ENCODE peak calls at places on chromosomes 4 and X, in seven cellular contexts. R is right lobe of liver, P is activated T-cell treated with anti-CD3 and anti-CD28 coated beads for 1 hour, D is A172, N is HFF-Myc, E is heart left ventricle, H is MCF 10A. A is an unnamed sample.

GRCh38 chr4:67765928-67766327 is 11.7 kb upstream of the GNRHR start:
- DNase-seq in E (no peak), R (no peak), H (peak; percentile 4), D (no peak), P (no peak), N (no peak), A (no peak)

GRCh38 chr4:141081921-141082381 is 51.3 kb downstream of the RNF150 start:
- DNase-seq in E (no peak), H (no peak), R (no peak), N (no peak), P (no peak), D (no peak), A (no peak)

GRCh38 chrX:110210417-110211139 is 107.3 kb downstream of the AMMECR1 start:
- DNase-seq in P (no peak), R (no peak), H (peak; percentile 61), E (no peak), N (peak; percentile 62), D (peak; percentile 34), A (peak; percentile 42)

GRCh38 chr4:159689526-159689925 is 586.6 kb downstream of the RAPGEF2 start:
- DNase-seq in E (no peak), R (no peak), N (no peak), D (no peak), P (no peak), H (no peak), A (no peak)

GRCh38 chrX:23292979-23293651 is 41.5 kb upstream of the PTCHD1 start:
- DNase-seq in P (no peak), E (no peak), R (no peak), H (peak; percentile 5), N (no peak), D (peak; percentile 10), A (no peak)

GRCh38 chrX:11193035-11193469 is 81.9 kb downstream of the HCCS start:
- DNase-seq in R (no peak), E (no peak), H (no peak), P (no peak), N (peak; percentile 6), D (no peak), A (no peak)

GRCh38 chrX:46707274-46707965 is 51.5 kb downstream of the SLC9A7 start:
- DNase-seq in D (no peak), H (no peak), P (no peak), R (peak; percentile 65), E (no peak), N (no peak), A (no peak)

GRCh38 chrX:29257516-29257915 is 670.3 kb downstream of the IL1RAPL1 start:
- DNase-seq in E (no peak), N (no peak), P (no peak), H (no peak), R (no peak), D (peak; percentile 1), A (no peak)

GRCh38 chr4:136412708-136413107 is 1119.6 kb downstream of the PCDH18 start:
- DNase-seq in D (peak; percentile 35), R (no peak), N (no peak), P (no peak), H (peak; percentile 77), E (no peak), A (no peak)

GRCh38 chrX:2495595-2495994 is 5.2 kb downstream of the DHRSX start:
- DNase-seq in P (no peak), R (no peak), N (no peak), H (no peak), D (no peak), E (no peak), A (no peak)

A was measured in keratinocyte.